ENCODE peak calls at places on chromosomes 4 and X, in nine cellular contexts. One of them, this sample, is unnamed.

GRCh38 chrX:69028006-69028760 is 137.1 kb downstream of the PJA1 start:
- DNase-seq in epithelial cell of esophagus: no peak
- DNase-seq in left ventricle myocardium inferior: no peak
- DNase-seq in endodermal cell: peak
- DNase-seq in upper lobe of right lung: no peak
- DNase-seq in IMR-90: no peak
- DNase-seq in fibroblast of pulmonary artery: no peak
- DNase-seq in cardiac fibroblast: no peak
- DNase-seq in AG10803: no peak
- DNase-seq in this sample: no peak

GRCh38 chr4:98006060-98006459 is 137.2 kb downstream of the STPG2 start:
- DNase-seq in epithelial cell of esophagus: peak
- DNase-seq in left ventricle myocardium inferior: no peak
- DNase-seq in endodermal cell: no peak
- DNase-seq in upper lobe of right lung: no peak
- DNase-seq in IMR-90: no peak
- DNase-seq in fibroblast of pulmonary artery: no peak
- DNase-seq in cardiac fibroblast: no peak
- DNase-seq in AG10803: no peak
- DNase-seq in this sample: no peak

GRCh38 chr4:152352645-152353116 is 183.2 kb downstream of the FBXW7 start:
- DNase-seq in epithelial cell of esophagus: peak
- DNase-seq in left ventricle myocardium inferior: peak
- DNase-seq in endodermal cell: peak
- DNase-seq in upper lobe of right lung: no peak
- DNase-seq in IMR-90: peak
- DNase-seq in fibroblast of pulmonary artery: peak
- DNase-seq in cardiac fibroblast: peak
- DNase-seq in AG10803: peak
- DNase-seq in this sample: peak

GRCh38 chr4:58761563-58761962 is 1651.4 kb upstream of the IGFBP7 start:
- DNase-seq in epithelial cell of esophagus: no peak
- DNase-seq in left ventricle myocardium inferior: no peak
- DNase-seq in endodermal cell: no peak
- DNase-seq in upper lobe of right lung: no peak
- DNase-seq in IMR-90: no peak
- DNase-seq in fibroblast of pulmonary artery: no peak
- DNase-seq in cardiac fibroblast: no peak
- DNase-seq in AG10803: no peak
- DNase-seq in this sample: no peak

GRCh38 chr4:105709081-105709450 is 482 bp downstream of the GSTCD start:
- DNase-seq in epithelial cell of esophagus: peak
- DNase-seq in left ventricle myocardium inferior: no peak
- DNase-seq in endodermal cell: no peak
- DNase-seq in upper lobe of right lung: no peak
- DNase-seq in IMR-90: no peak
- DNase-seq in fibroblast of pulmonary artery: no peak
- DNase-seq in cardiac fibroblast: peak
- DNase-seq in AG10803: no peak
- DNase-seq in this sample: no peak

GRCh38 chrX:19512961-19513360 is 2.3 kb downstream of the MAP3K15 start:
- DNase-seq in epithelial cell of esophagus: no peak
- DNase-seq in left ventricle myocardium inferior: no peak
- DNase-seq in endodermal cell: no peak
- DNase-seq in upper lobe of right lung: no peak
- DNase-seq in IMR-90: no peak
- DNase-seq in fibroblast of pulmonary artery: no peak
- DNase-seq in cardiac fibroblast: no peak
- DNase-seq in AG10803: no peak
- DNase-seq in this sample: no peak

GRCh38 chrX:136028383-136028984 is 43.2 kb downstream of the SLC9A6 start:
- DNase-seq in epithelial cell of esophagus: peak
- DNase-seq in left ventricle myocardium inferior: no peak
- DNase-seq in endodermal cell: no peak
- DNase-seq in upper lobe of right lung: no peak
- DNase-seq in IMR-90: peak
- DNase-seq in fibroblast of pulmonary artery: peak
- DNase-seq in cardiac fibroblast: peak
- DNase-seq in AG10803: peak
- DNase-seq in this sample: no peak

GRCh38 chr4:149702414-149703108 is 113.1 kb downstream of the IQCM start:
- DNase-seq in epithelial cell of esophagus: no peak
- DNase-seq in left ventricle myocardium inferior: no peak
- DNase-seq in endodermal cell: no peak
- DNase-seq in upper lobe of right lung: no peak
- DNase-seq in IMR-90: no peak
- DNase-seq in fibroblast of pulmonary artery: no peak
- DNase-seq in cardiac fibroblast: no peak
- DNase-seq in AG10803: no peak
- DNase-seq in this sample: no peak

GRCh38 chr4:143391895-143392294 is 55.2 kb downstream of the GAB1 start:
- DNase-seq in epithelial cell of esophagus: no peak
- DNase-seq in left ventricle myocardium inferior: no peak
- DNase-seq in endodermal cell: no peak
- DNase-seq in upper lobe of right lung: no peak
- DNase-seq in IMR-90: peak
- DNase-seq in fibroblast of pulmonary artery: peak
- DNase-seq in cardiac fibroblast: peak
- DNase-seq in AG10803: peak
- DNase-seq in this sample: peak

GRCh38 chrX:130828641-130829040 is 74.4 kb downstream of the ENOX2 start:
- DNase-seq in epithelial cell of esophagus: no peak
- DNase-seq in left ventricle myocardium inferior: no peak
- DNase-seq in endodermal cell: no peak
- DNase-seq in upper lobe of right lung: no peak
- DNase-seq in IMR-90: no peak
- DNase-seq in fibroblast of pulmonary artery: no peak
- DNase-seq in cardiac fibroblast: no peak
- DNase-seq in AG10803: no peak
- DNase-seq in this sample: no peak

GRCh38 chrX:153763298-153763932 is 634 bp upstream of the PLXNB3 start:
- DNase-seq in epithelial cell of esophagus: no peak
- DNase-seq in left ventricle myocardium inferior: no peak
- DNase-seq in endodermal cell: no peak
- DNase-seq in upper lobe of right lung: peak
- DNase-seq in IMR-90: no peak
- DNase-seq in fibroblast of pulmonary artery: no peak
- DNase-seq in cardiac fibroblast: no peak
- DNase-seq in AG10803: no peak
- DNase-seq in this sample: no peak

GRCh38 chrX:12986164-12986779 is 11.4 kb downstream of the TMSB4X start:
- DNase-seq in epithelial cell of esophagus: no peak
- DNase-seq in left ventricle myocardium inferior: no peak
- DNase-seq in endodermal cell: no peak
- DNase-seq in upper lobe of right lung: no peak
- DNase-seq in IMR-90: no peak
- DNase-seq in fibroblast of pulmonary artery: no peak
- DNase-seq in cardiac fibroblast: no peak
- DNase-seq in AG10803: no peak
- DNase-seq in this sample: no peak

GRCh38 chr4:86441175-86441960 is 81.5 kb upstream of the MAPK10 start:
- DNase-seq in epithelial cell of esophagus: peak
- DNase-seq in left ventricle myocardium inferior: no peak
- DNase-seq in endodermal cell: no peak
- DNase-seq in upper lobe of right lung: no peak
- DNase-seq in IMR-90: peak
- DNase-seq in fibroblast of pulmonary artery: peak
- DNase-seq in cardiac fibroblast: no peak
- DNase-seq in AG10803: no peak
- DNase-seq in this sample: no peak

GRCh38 chr4:56149601-56150000 is 200.9 kb downstream of the CEP135 start:
- DNase-seq in epithelial cell of esophagus: no peak
- DNase-seq in left ventricle myocardium inferior: no peak
- DNase-seq in endodermal cell: no peak
- DNase-seq in upper lobe of right lung: no peak
- DNase-seq in IMR-90: peak
- DNase-seq in fibroblast of pulmonary artery: peak
- DNase-seq in cardiac fibroblast: peak
- DNase-seq in AG10803: peak
- DNase-seq in this sample: no peak

GRCh38 chr4:24845132-24845531 is 49.8 kb downstream of the SOD3 start:
- DNase-seq in epithelial cell of esophagus: no peak
- DNase-seq in left ventricle myocardium inferior: no peak
- DNase-seq in endodermal cell: no peak
- DNase-seq in upper lobe of right lung: no peak
- DNase-seq in IMR-90: no peak
- DNase-seq in fibroblast of pulmonary artery: no peak
- DNase-seq in cardiac fibroblast: no peak
- DNase-seq in AG10803: no peak
- DNase-seq in this sample: no peak
- H3K4me3 ChIP-seq in epithelial cell of esophagus: no peak
- H3K4me3 ChIP-seq in left ventricle myocardium inferior: no peak
- H3K4me3 ChIP-seq in endodermal cell: no peak
- H3K4me3 ChIP-seq in upper lobe of right lung: no peak
- H3K4me3 ChIP-seq in IMR-90: no peak
- H3K4me3 ChIP-seq in fibroblast of pulmonary artery: no peak
- H3K4me3 ChIP-seq in cardiac fibroblast: no peak
- H3K4me3 ChIP-seq in AG10803: no peak
- H3K4me3 ChIP-seq in this sample: no peak

GRCh38 chr4:147570616-147571015 is 46.6 kb upstream of the TMEM184C start:
- DNase-seq in epithelial cell of esophagus: no peak
- DNase-seq in left ventricle myocardium inferior: no peak
- DNase-seq in endodermal cell: no peak
- DNase-seq in upper lobe of right lung: no peak
- DNase-seq in IMR-90: no peak
- DNase-seq in fibroblast of pulmonary artery: peak
- DNase-seq in cardiac fibroblast: peak
- DNase-seq in AG10803: peak
- DNase-seq in this sample: no peak
- TF ChIP-seq CTCF in epithelial cell of esophagus: no peak
- TF ChIP-seq CTCF in left ventricle myocardium inferior: peak
- TF ChIP-seq CTCF in endodermal cell: peak
- TF ChIP-seq CTCF in upper lobe of right lung: no peak
- TF ChIP-seq CTCF in IMR-90: peak
- TF ChIP-seq CTCF in fibroblast of pulmonary artery: peak
- TF ChIP-seq CTCF in cardiac fibroblast: no peak
- TF ChIP-seq CTCF in AG10803: peak
- TF ChIP-seq CTCF in this sample: peak

GRCh38 chr4:113635739-113636437 is 125.7 kb downstream of the CAMK2D start:
- DNase-seq in epithelial cell of esophagus: no peak
- DNase-seq in left ventricle myocardium inferior: no peak
- DNase-seq in endodermal cell: no peak
- DNase-seq in upper lobe of right lung: no peak
- DNase-seq in IMR-90: peak
- DNase-seq in fibroblast of pulmonary artery: peak
- DNase-seq in cardiac fibroblast: peak
- DNase-seq in AG10803: peak
- DNase-seq in this sample: no peak
- H3K4me3 ChIP-seq in epithelial cell of esophagus: no peak
- H3K4me3 ChIP-seq in left ventricle myocardium inferior: peak
- H3K4me3 ChIP-seq in endodermal cell: no peak
- H3K4me3 ChIP-seq in upper lobe of right lung: no peak
- H3K4me3 ChIP-seq in IMR-90: no peak
- H3K4me3 ChIP-seq in fibroblast of pulmonary artery: no peak
- H3K4me3 ChIP-seq in cardiac fibroblast: no peak
- H3K4me3 ChIP-seq in AG10803: no peak
- H3K4me3 ChIP-seq in this sample: no peak

GRCh38 chr4:67909910-67910905 is 26.4 kb upstream of the TMPRSS11D start:
- DNase-seq in epithelial cell of esophagus: no peak
- DNase-seq in left ventricle myocardium inferior: no peak
- DNase-seq in endodermal cell: no peak
- DNase-seq in upper lobe of right lung: no peak
- DNase-seq in IMR-90: peak
- DNase-seq in fibroblast of pulmonary artery: peak
- DNase-seq in cardiac fibroblast: peak
- DNase-seq in AG10803: peak
- DNase-seq in this sample: no peak
- TF ChIP-seq CTCF in epithelial cell of esophagus: peak
- TF ChIP-seq CTCF in left ventricle myocardium inferior: peak
- TF ChIP-seq CTCF in endodermal cell: peak
- TF ChIP-seq CTCF in upper lobe of right lung: peak
- TF ChIP-seq CTCF in IMR-90: peak
- TF ChIP-seq CTCF in fibroblast of pulmonary artery: peak
- TF ChIP-seq CTCF in cardiac fibroblast: peak
- TF ChIP-seq CTCF in AG10803: peak
- TF ChIP-seq CTCF in this sample: peak

GRCh38 chr4:33837043-33837442 is 2407.3 kb downstream of the ARAP2 start:
- DNase-seq in epithelial cell of esophagus: peak
- DNase-seq in left ventricle myocardium inferior: no peak
- DNase-seq in endodermal cell: no peak
- DNase-seq in upper lobe of right lung: no peak
- DNase-seq in IMR-90: peak
- DNase-seq in fibroblast of pulmonary artery: peak
- DNase-seq in cardiac fibroblast: peak
- DNase-seq in AG10803: peak
- DNase-seq in this sample: peak

DNA sequence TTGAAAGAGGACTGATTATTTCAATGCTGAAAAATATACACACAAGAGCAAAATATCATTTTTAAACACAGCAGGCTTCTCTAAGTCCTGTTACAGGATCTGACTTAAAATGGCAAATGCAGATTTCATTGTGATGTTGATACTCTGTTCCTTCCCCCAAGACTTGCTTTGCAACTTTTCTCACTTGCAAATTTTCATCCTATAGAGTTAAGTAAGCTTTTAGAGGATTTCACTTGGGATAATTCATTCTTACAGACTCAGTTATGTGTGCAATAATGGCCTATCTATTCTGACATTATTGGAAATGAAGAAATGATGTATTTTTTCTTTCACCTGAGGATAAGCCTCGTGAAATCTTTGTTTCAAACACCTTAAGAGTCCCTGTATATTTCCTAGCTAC is 2403.2 kb downstream of the ARAP2 start:
- DNase-seq in epithelial cell of esophagus: no peak
- DNase-seq in left ventricle myocardium inferior: no peak
- DNase-seq in endodermal cell: no peak
- DNase-seq in upper lobe of right lung: no peak
- DNase-seq in IMR-90: no peak
- DNase-seq in fibroblast of pulmonary artery: no peak
- DNase-seq in cardiac fibroblast: no peak
- DNase-seq in AG10803: no peak
- DNase-seq in this sample: no peak
- H3K4me3 ChIP-seq in epithelial cell of esophagus: no peak
- H3K4me3 ChIP-seq in left ventricle myocardium inferior: no peak
- H3K4me3 ChIP-seq in endodermal cell: no peak
- H3K4me3 ChIP-seq in upper lobe of right lung: no peak
- H3K4me3 ChIP-seq in IMR-90: no peak
- H3K4me3 ChIP-seq in fibroblast of pulmonary artery: no peak
- H3K4me3 ChIP-seq in cardiac fibroblast: no peak
- H3K4me3 ChIP-seq in AG10803: no peak
- H3K4me3 ChIP-seq in this sample: no peak

GRCh38 chr4:5307928-5308327 is 256.6 kb downstream of the STK32B start:
- DNase-seq in epithelial cell of esophagus: no peak
- DNase-seq in left ventricle myocardium inferior: no peak
- DNase-seq in endodermal cell: no peak
- DNase-seq in upper lobe of right lung: no peak
- DNase-seq in IMR-90: no peak
- DNase-seq in fibroblast of pulmonary artery: no peak
- DNase-seq in cardiac fibroblast: no peak
- DNase-seq in AG10803: no peak
- DNase-seq in this sample: no peak
- TF ChIP-seq CTCF in epithelial cell of esophagus: no peak
- TF ChIP-seq CTCF in left ventricle myocardium inferior: no peak
- TF ChIP-seq CTCF in endodermal cell: no peak
- TF ChIP-seq CTCF in upper lobe of right lung: no peak
- TF ChIP-seq CTCF in IMR-90: no peak
- TF ChIP-seq CTCF in fibroblast of pulmonary artery: no peak
- TF ChIP-seq CTCF in cardiac fibroblast: no peak
- TF ChIP-seq CTCF in AG10803: no peak
- TF ChIP-seq CTCF in this sample: no peak